ENCODE peak calls at places on chromosome 12, in six cellular contexts. U is mammary epithelial cell, E is HCT116, D is fibroblast of lung, M is GM23248, F is astrocyte. S is an unnamed sample.

GRCh38 chr12:109741286-109741969 is 27.8 kb downstream of the FAM222A start:
- DNase-seq in D (no peak), E (no peak), F (no peak), M (no peak), U (no peak), S (no peak)

GRCh38 chr12:51832708-51833107 is 15.8 kb downstream of the FIGNL2 start:
- DNase-seq in M (no peak), F (no peak), E (no peak), U (no peak), D (no peak), S (peak)

GRCh38 chr12:59067068-59067467 is 146.8 kb upstream of the LRIG3 start:
- DNase-seq in U (peak), D (peak), F (peak), E (no peak), M (peak), S (peak)

GRCh38 chr12:123832052-123832451 is 70.0 kb downstream of the DNAH10 start:
- DNase-seq in D (no peak), F (no peak), M (no peak), E (no peak), U (no peak), S (no peak)

GRCh38 chr12:131779027-131779426 is 49.2 kb upstream of the MMP17 start:
- DNase-seq in E (no peak), D (no peak), F (no peak), U (no peak), M (no peak), S (no peak)

GRCh38 chr12:108881953-108882352 is 2.1 kb downstream of the DAO start:
- DNase-seq in U (peak), F (no peak), D (no peak), E (no peak), M (no peak), S (no peak)

GRCh38 chr12:106898001-106898966 is 57.4 kb upstream of the TMEM263 start:
- DNase-seq in D (no peak), E (no peak), U (no peak), M (no peak), F (no peak), S (no peak)

GRCh38 chr12:71397433-71397954 is 42.1 kb upstream of the LGR5 start:
- DNase-seq in D (no peak), F (peak), M (peak), E (no peak), U (no peak), S (no peak)

GRCh38 chr12:131459666-131460365 is 251.1 kb upstream of the SFSWAP start:
- DNase-seq in E (no peak), M (no peak), D (no peak), U (no peak), F (no peak), S (no peak)

GRCh38 chr12:63948211-63948610 is 103.7 kb downstream of the SRGAP1 start:
- DNase-seq in F (no peak), U (no peak), E (no peak), D (no peak), M (no peak), S (no peak)

GRCh38 chr12:104630230-104630670 is 173.5 kb downstream of the CHST11 start:
- DNase-seq in U (no peak), F (no peak), M (no peak), D (no peak), E (no peak), S (no peak)

GRCh38 chr12:103800252-103800771 is 40.7 kb downstream of the NT5DC3 start:
- DNase-seq in D (peak), M (peak), F (peak), U (peak), E (no peak), S (peak)

GRCh38 chr12:43117226-43117930 is 434.6 kb downstream of the ADAMTS20 start:
- DNase-seq in D (no peak), E (no peak), U (no peak), F (no peak), M (no peak), S (no peak)

GRCh38 chr12:110699591-110700445 is 10.9 kb upstream of the HVCN1 start:
- DNase-seq in M (no peak), F (no peak), E (no peak), D (no peak), U (no peak), S (no peak)

GRCh38 chr12:67957383-67957782 is 31.9 kb upstream of the IFNG-AS1 start:
- DNase-seq in U (no peak), F (no peak), M (no peak), E (no peak), D (no peak), S (no peak)

GRCh38 chr12:124456652-124457152 is 110.7 kb downstream of the NCOR2 start:
- DNase-seq in U (no peak), F (no peak), D (no peak), E (no peak), M (no peak), S (no peak)

GRCh38 chr12:67449591-67450052 is 180.5 kb downstream of the CAND1 start:
- DNase-seq in U (no peak), F (no peak), D (no peak), E (no peak), M (no peak), S (no peak)

GRCh38 chr12:117875652-117876491 is 92.9 kb downstream of the KSR2 start:
- DNase-seq in D (peak), M (peak), U (no peak), F (peak), E (no peak), S (peak)

GRCh38 chr12:46577063-46577776 is 204.6 kb upstream of the SLC38A2 start:
- DNase-seq in U (peak), F (no peak), E (no peak), D (no peak), M (no peak), S (no peak)

GRCh38 chr12:122651520-122652224 is 51.5 kb downstream of the HCAR2 start:
- DNase-seq in D (no peak), F (no peak), M (no peak), U (no peak), E (no peak), S (no peak)

GRCh38 chr12:21169878-21170472 is 39.0 kb downstream of the SLCO1B1 start:
- DNase-seq in F (peak), M (peak), E (peak), D (peak), U (peak), S (peak)

GRCh38 chr12:22518998-22519397 is 25.3 kb downstream of the C2CD5 start:
- DNase-seq in E (no peak), F (peak), M (peak), D (no peak), U (peak), S (no peak)

GRCh38 chr12:70756118-70756517 is 118.9 kb upstream of the PTPRB start:
- DNase-seq in D (peak), E (no peak), M (peak), U (peak), F (peak), S (peak)

GRCh38 chr12:66861157-66861750 is 182.4 kb upstream of the GRIP1 start:
- DNase-seq in E (peak), D (peak), M (peak), U (peak), F (peak), S (peak)

GRCh38 chr12:79818856-79819255 is 116.0 kb downstream of the PPP1R12A start:
- DNase-seq in E (no peak), D (no peak), U (no peak), M (peak), F (peak), S (peak)

GRCh38 chr12:45259732-45260480 is 44.0 kb downstream of the ANO6 start:
- DNase-seq in M (peak), U (peak), E (no peak), D (peak), F (peak), S (peak)

GRCh38 chr12:102806110-102806509 is 110.9 kb downstream of the PAH start:
- DNase-seq in M (no peak), U (no peak), F (no peak), E (no peak), D (no peak), S (no peak)

GRCh38 chr12:94401326-94401725 is 58.3 kb downstream of the CEP83 start:
- DNase-seq in D (no peak), F (no peak), M (no peak), E (no peak), U (no peak), S (no peak)

GRCh38 chr12:94404854-94405253 is 54.8 kb downstream of the CEP83 start:
- DNase-seq in E (no peak), D (no peak), M (no peak), U (no peak), F (no peak), S (no peak)

DNA sequence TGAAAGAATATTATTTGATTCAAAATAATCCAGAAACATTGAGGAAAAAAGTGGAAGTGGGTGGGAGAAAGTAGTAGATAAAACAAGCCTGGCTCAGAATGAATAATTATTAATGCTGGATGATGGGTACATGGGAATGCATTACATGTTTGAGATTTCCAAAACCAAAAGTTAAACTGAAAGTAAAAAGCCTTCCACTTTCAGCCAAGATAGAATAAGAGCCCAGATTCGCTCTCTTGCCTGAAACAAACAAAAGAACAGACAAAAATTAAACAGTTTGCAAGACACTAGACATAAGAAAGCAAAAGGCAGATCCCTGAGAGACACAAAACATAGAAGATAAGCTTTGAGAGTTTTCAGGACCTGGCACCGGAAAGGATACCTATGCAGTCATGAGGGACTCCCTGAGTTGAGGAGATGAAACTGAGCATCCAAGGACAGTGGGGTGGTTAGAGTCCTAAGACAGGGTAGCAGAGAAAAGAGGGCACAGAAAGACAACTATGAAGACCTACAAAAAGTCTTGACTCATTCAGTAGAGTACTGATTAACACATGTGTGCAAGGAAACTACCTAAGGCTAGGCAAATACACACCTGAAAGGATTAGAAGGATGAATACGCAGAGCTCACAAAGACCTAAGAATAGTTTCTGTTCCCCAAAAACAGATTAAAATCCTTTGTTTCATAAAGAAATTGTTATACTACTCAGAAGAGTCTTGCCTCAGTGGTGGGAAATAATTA is 54.1 kb downstream of the CEP83 start:
- DNase-seq in D (peak), U (no peak), F (no peak), E (no peak), M (peak), S (no peak)
- H3K4me2 ChIP-seq in D (peak), U (no peak), F (no peak), E (no peak), M (peak), S (no peak)

GRCh38 chr12:120699553-120699952 is 10.7 kb upstream of the UNC119B start:
- DNase-seq in F (no peak), E (no peak), M (no peak), U (no peak), D (no peak), S (no peak)
- H3K9ac ChIP-seq in F (no peak), E (no peak), M (no peak), U (no peak), D (no peak), S (no peak)

GRCh38 chr12:57737467-57738141 is 938 bp downstream of the AGAP2 start:
- DNase-seq in D (no peak), M (peak), F (no peak), E (no peak), U (no peak), S (no peak)

GRCh38 chr12:57738142-57738474 is 434 bp downstream of the AGAP2 start:
- DNase-seq in M (no peak), D (no peak), E (no peak), U (no peak), F (no peak), S (no peak)

GRCh38 chr12:57735952-57736742 is 2.4 kb downstream of the AGAP2 start:
- DNase-seq in E (no peak), M (peak), D (no peak), F (no peak), U (peak), S (no peak)

GRCh38 chr12:57735198-57735855 is 3.2 kb downstream of the AGAP2 start:
- DNase-seq in D (no peak), U (no peak), M (peak), F (no peak), E (no peak), S (no peak)

GRCh38 chr12:57736743-57737466 is 1.6 kb downstream of the AGAP2 start:
- DNase-seq in U (no peak), M (peak), E (no peak), D (no peak), F (no peak), S (no peak)
- TF ChIP-seq EZH2 in U (peak), M (peak), E (no peak), D (peak), F (peak), S (no peak)

DNA sequence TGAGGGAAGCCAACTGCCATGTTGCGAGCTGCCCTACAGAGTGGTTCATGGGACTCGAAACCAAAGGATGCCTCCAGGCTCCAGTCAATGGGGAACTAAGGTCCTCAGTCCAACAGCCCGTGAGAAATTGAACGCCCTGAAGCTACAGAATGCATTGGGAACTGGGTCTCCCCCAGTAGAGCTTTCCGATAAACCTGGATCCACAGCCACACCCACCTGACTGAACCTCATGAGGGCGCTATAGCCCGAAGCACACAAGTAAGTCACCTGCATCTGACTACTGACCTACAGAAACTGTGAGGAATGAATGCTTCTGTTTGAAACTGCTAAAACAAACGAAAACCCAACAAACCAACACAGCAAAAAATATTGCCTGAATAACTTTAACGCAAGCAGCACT is 1297.7 kb downstream of the AACS start:
- DNase-seq in M (no peak), F (no peak), E (no peak), D (no peak), U (no peak), S (no peak)
- H3K4me2 ChIP-seq in M (no peak), F (no peak), E (no peak), D (no peak), U (no peak), S (no peak)

S was measured in endothelial cell of umbilical vein.